ENCODE peak calls at places on chromosomes 7 and 10, in six cellular contexts. A is A172; W is stimulated activated CD4-positive, alpha-beta T cell treated with anti-CD3 and anti-CD28 coated beads, Interleukin-4, amount 100 ng/mL, for 24 hours; Z is sigmoid colon; K is GM12865; G is left ventricle myocardium inferior. E is an unnamed sample.

GRCh38 chr10:101319241-101319915 is 34.6 kb upstream of the BTRC start:
- DNase-seq in K (no peak), W (no peak), A (no peak), G (no peak), Z (no peak), E (peak)

GRCh38 chr10:125014984-125015944 is 73.3 kb downstream of the ZRANB1 start:
- DNase-seq in A (no peak), Z (peak), W (no peak), G (peak), K (no peak), E (peak)

GRCh38 chr7:1532456-1533254 is 2.2 kb downstream of the MAFK start:
- DNase-seq in W (peak), G (peak), Z (peak), A (peak), K (peak), E (peak)

GRCh38 chr10:23293145-23293724 is 51.4 kb downstream of the C10orf67 start:
- DNase-seq in Z (no peak), G (no peak), W (peak), A (peak), K (peak), E (no peak)

GRCh38 chr7:43700059-43700501 is 29.2 kb downstream of the COA1 start:
- DNase-seq in W (no peak), K (peak), Z (no peak), A (peak), G (no peak), E (no peak)

GRCh38 chr10:17607603-17608332 is 9.4 kb downstream of the HACD1 start:
- DNase-seq in Z (no peak), K (peak), G (no peak), A (peak), W (peak), E (no peak)

GRCh38 chr10:6058677-6059475 is 3.3 kb downstream of the IL2RA start:
- DNase-seq in K (peak), A (no peak), Z (no peak), G (no peak), W (peak), E (peak)

GRCh38 chr10:71531485-71532446 is 135.0 kb downstream of the CDH23 start:
- DNase-seq in W (peak), G (no peak), K (peak), Z (no peak), A (peak), E (no peak)

GRCh38 chr7:2619120-2619519 is 12.7 kb upstream of the TTYH3 start:
- DNase-seq in G (no peak), W (no peak), K (no peak), Z (no peak), A (no peak), E (no peak)

GRCh38 chr7:126605056-126605455 is 647.7 kb downstream of the GRM8 start:
- DNase-seq in W (no peak), K (no peak), Z (no peak), G (no peak), A (no peak), E (no peak)

GRCh38 chr7:104963991-104964385 is 50.0 kb upstream of the KMT2E start:
- DNase-seq in W (no peak), Z (no peak), G (no peak), A (no peak), K (peak), E (no peak)

GRCh38 chr10:31694929-31695837 is 233.4 kb downstream of the ARHGAP12 start:
- DNase-seq in K (no peak), A (no peak), G (no peak), Z (no peak), W (no peak), E (peak)

GRCh38 chr7:75611557-75612178 is 119.5 kb downstream of the SPDYE5 start:
- DNase-seq in W (no peak), G (peak), K (no peak), A (no peak), Z (peak), E (peak)

GRCh38 chr10:10533417-10533816 is 484.3 kb upstream of the CELF2 start:
- DNase-seq in G (no peak), W (no peak), K (no peak), Z (no peak), A (no peak), E (no peak)

GRCh38 chr10:16016688-16017087 is 156.4 kb upstream of the MINDY3 start:
- DNase-seq in K (no peak), G (no peak), W (no peak), Z (no peak), A (no peak), E (no peak)

GRCh38 chr7:116741625-116742316 is 69.8 kb downstream of the MET start:
- DNase-seq in Z (no peak), A (no peak), K (no peak), G (no peak), W (no peak), E (no peak)

E was measured in posterior vena cava.